ENCODE peak calls at places on chromosomes 11 and 22, in nine cellular contexts. A, X, H, B, K, Z, T, R and V are unnamed samples.
A peak's percentile ranks its signal among the peaks of the same experiment; 100 is the strongest.

GRCh38 chr22:29307658-29308147 is 1.3 kb downstream of the GAS2L1 start:
- DNase-seq in B (no peak), R (no peak), X (no peak), A (no peak), K (peak; percentile 21), Z (no peak), H (no peak), T (no peak), V (no peak)

GRCh38 chr11:122656631-122657101 is 1.1 kb downstream of the UBASH3B start:
- DNase-seq in X (peak; percentile 60), K (peak; percentile 70), A (peak; percentile 66), Z (peak; percentile 32), T (no peak), R (peak; percentile 4), H (no peak), B (no peak), V (no peak)

GRCh38 chr11:129331871-129332274 is 43.8 kb upstream of the BARX2 start:
- DNase-seq in Z (peak; percentile 54), X (peak; percentile 79), A (peak; percentile 84), K (peak; percentile 88), B (peak; percentile 68), R (peak; percentile 63), H (peak; percentile 20), T (peak; percentile 87), V (peak; percentile 15)

GRCh38 chr11:111378185-111378772 is 796 bp downstream of the POU2AF1 start:
- DNase-seq in T (no peak), X (no peak), A (no peak), Z (no peak), B (no peak), R (no peak), H (no peak), K (no peak), V (no peak)

GRCh38 chr22:22770280-22770871 is 117.2 kb upstream of the IGLL5 start:
- DNase-seq in X (peak; percentile 29), A (no peak), B (no peak), Z (peak; percentile 47), R (peak; percentile 11), T (peak; percentile 54), H (no peak), K (peak; percentile 68), V (no peak)

GRCh38 chr11:14029971-14030531 is 67.5 kb downstream of the SPON1 start:
- DNase-seq in H (peak; percentile 14), B (peak; percentile 70), A (peak; percentile 58), K (no peak), R (no peak), X (peak; percentile 1), T (peak; percentile 87), Z (peak; percentile 18), V (peak; percentile 12)

GRCh38 chr22:28773461-28773867 is 969 bp downstream of the CCDC117 start:
- DNase-seq in K (no peak), R (peak; percentile 76), H (no peak), B (peak; percentile 48), T (no peak), A (no peak), X (no peak), Z (no peak), V (peak; percentile 43)

GRCh38 chr11:63999349-64000025 is 13.2 kb downstream of the OTUB1 start:
- DNase-seq in R (peak; percentile 51), Z (peak; percentile 50), X (no peak), H (no peak), B (peak; percentile 59), K (peak; percentile 87), A (peak; percentile 71), T (peak; percentile 42), V (no peak)

GRCh38 chr11:67776834-67777530 is 102.6 kb upstream of the ALDH3B2 start:
- DNase-seq in X (no peak), Z (no peak), K (no peak), R (no peak), B (no peak), T (no peak), A (no peak), H (no peak), V (no peak)

GRCh38 chr11:67541198-67541597 is 18.0 kb upstream of the CABP2 start:
- DNase-seq in R (no peak), T (no peak), K (no peak), B (no peak), A (no peak), Z (no peak), H (no peak), X (no peak), V (no peak)

GRCh38 chr11:122189259-122189658 is 73.2 kb upstream of the BLID start:
- DNase-seq in B (peak; percentile 90), T (no peak), R (no peak), H (peak; percentile 95), K (no peak), A (no peak), Z (no peak), X (peak; percentile 25), V (peak; percentile 73)

GRCh38 chr11:83035070-83035854 is 36.4 kb downstream of the RAB30 start:
- DNase-seq in X (no peak), A (peak; percentile 68), B (peak; percentile 30), K (no peak), Z (peak; percentile 64), R (peak; percentile 36), H (no peak), T (no peak), V (no peak)

GRCh38 chr11:1924646-1925372 is 5.3 kb downstream of the TNNT3 start:
- DNase-seq in K (peak; percentile 1), B (no peak), X (no peak), A (peak; percentile 52), Z (no peak), R (no peak), T (no peak), H (no peak), V (no peak)

GRCh38 chr11:18452927-18453326 is 2.7 kb upstream of the LDHAL6A start:
- DNase-seq in R (no peak), B (peak; percentile 39), T (no peak), H (no peak), Z (no peak), K (no peak), X (no peak), A (no peak), V (no peak)

GRCh38 chr11:67492801-67493547 is 10.1 kb downstream of the AIP start:
- DNase-seq in Z (no peak), A (no peak), B (no peak), X (no peak), T (no peak), R (no peak), K (no peak), H (no peak), V (no peak)

GRCh38 chr11:123478352-123478986 is 48.4 kb downstream of the GRAMD1B start:
- DNase-seq in B (peak; percentile 63), T (peak; percentile 35), X (peak; percentile 38), H (no peak), K (peak; percentile 83), Z (no peak), R (peak; percentile 80), A (peak; percentile 67), V (peak; percentile 41)

GRCh38 chr11:64251986-64252837 is 882 bp downstream of the PLCB3 start:
- DNase-seq in K (peak; percentile 52), Z (no peak), X (peak; percentile 76), H (no peak), B (peak; percentile 44), T (peak; percentile 66), A (peak; percentile 74), R (no peak), V (no peak)

GRCh38 chr22:27663812-27664211 is 137.7 kb downstream of the MN1 start:
- DNase-seq in T (no peak), A (no peak), X (peak; percentile 23), B (no peak), Z (no peak), H (no peak), R (no peak), K (no peak), V (no peak)

GRCh38 chr11:101487775-101488174 is 96.0 kb downstream of the TRPC6 start:
- DNase-seq in Z (no peak), B (peak; percentile 78), R (no peak), H (peak; percentile 50), A (no peak), T (no peak), X (no peak), K (no peak), V (no peak)

GRCh38 chr11:828501-829115 is 889 bp downstream of the CRACR2B start:
- DNase-seq in Z (no peak), T (no peak), A (no peak), B (no peak), X (no peak), H (no peak), K (peak; percentile 51), R (no peak), V (no peak)
- H3K4me3 ChIP-seq in Z (no peak overlapping the region), T (no peak overlapping the region), A (no peak overlapping the region), B (no peak overlapping the region), X (no peak overlapping the region), H (no peak overlapping the region), K (peak overlapping the region; percentile 45), R (no peak overlapping the region), V (no peak overlapping the region)

DNA sequence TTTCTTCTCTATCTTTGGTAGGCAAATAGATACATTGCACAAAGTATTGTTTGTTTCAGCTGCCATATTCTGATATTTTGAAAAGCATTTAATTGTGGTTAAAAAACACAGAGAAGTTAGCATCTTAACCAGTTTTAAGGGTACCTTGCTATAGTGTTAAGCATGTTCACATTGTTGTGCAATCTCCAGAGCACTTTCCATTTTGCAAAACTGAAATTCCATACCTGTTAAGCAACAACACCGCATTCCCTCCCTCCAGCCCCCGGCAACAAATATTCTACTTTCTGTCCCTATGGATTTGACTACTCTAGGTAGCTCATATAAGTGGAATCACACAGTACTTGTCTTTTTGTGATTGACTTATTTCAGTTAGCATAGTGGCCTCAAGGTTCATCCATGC is 33.9 kb downstream of the CNTF start:
- DNase-seq in H (no peak), B (no peak), X (no peak), T (no peak), R (no peak), K (no peak), Z (no peak), A (no peak), V (no peak)
- TF ChIP-seq CTCF in H (no peak), B (no peak), X (no peak), T (no peak), R (no peak), K (no peak), Z (no peak), A (no peak), V (no peak)

GRCh38 chr22:18032455-18033101 is 8.2 kb upstream of the MICAL3 start:
- DNase-seq in K (peak; percentile 19), T (no peak), B (peak; percentile 81), R (no peak), A (no peak), H (no peak), Z (no peak), X (peak; percentile 64), V (no peak)
- H3K4me3 ChIP-seq in K (no peak overlapping the region), T (no peak overlapping the region), B (no peak overlapping the region), R (no peak overlapping the region), A (no peak overlapping the region), H (no peak overlapping the region), Z (no peak overlapping the region), X (peak overlapping the region; percentile 24), V (no peak overlapping the region)

DNA sequence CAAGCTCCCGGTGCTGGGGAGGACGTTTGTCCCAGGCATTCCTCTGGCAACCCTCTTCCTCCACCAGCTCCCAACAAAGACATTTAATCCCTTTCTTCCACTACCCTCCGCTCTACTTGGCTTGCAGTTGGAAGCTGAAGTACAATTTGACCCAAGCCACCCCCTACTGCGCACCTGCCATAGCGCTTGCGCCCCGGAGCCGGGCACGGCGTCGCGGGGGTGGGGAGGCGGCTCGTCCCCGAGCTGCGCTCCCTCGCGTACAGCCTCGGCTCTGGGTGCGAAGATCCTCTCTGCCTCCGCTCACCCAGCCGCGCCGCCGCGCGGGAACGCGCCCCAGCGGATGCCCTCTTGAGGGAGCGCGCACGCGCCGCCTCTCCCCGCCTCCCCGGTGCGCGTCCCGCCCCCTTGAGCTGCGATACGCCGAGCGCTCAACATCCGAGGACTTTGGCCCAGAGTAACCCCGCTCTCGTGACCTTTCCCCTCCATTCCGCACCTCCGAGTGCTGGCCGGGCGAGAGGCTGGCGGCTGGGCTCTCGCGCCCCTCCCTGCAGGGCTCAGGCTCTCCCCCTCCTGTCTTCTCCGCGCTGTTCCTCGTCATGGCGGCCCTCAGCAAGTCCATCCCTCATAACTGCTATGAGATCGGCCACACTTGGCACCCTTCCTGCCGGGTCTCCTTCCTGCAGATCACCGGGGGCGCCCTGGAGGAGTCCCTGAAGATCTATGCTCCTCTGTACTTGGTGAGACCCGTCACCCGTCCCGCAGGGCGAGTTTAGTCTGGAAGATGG is at the start of gene TMEM135:
- DNase-seq in A (peak; percentile 97), K (peak; percentile 98), R (peak; percentile 98), Z (peak; percentile 89), H (peak; percentile 24), X (peak; percentile 96), T (peak; percentile 94), B (peak; percentile 95), V (peak; percentile 56)
- TF ChIP-seq CTCF in A (peak; percentile 6), K (peak; percentile 14), R (no peak), Z (peak; percentile 7), H (no peak), X (no peak), T (no peak), B (peak; percentile 18), V (no peak)